ENCODE peak calls at places on chromosomes 16 and 17, in six cellular contexts. One of them, this sample, is unnamed.
A peak's percentile ranks its signal among the peaks of the same experiment; 100 is the strongest.

GRCh38 chr17:72705905-72706395 is 386.5 kb downstream of the SLC39A11 start:
- DNase-seq in left ventricle myocardium inferior: no peak
- DNase-seq in prostate gland: no peak
- DNase-seq in foreskin fibroblast: no peak
- DNase-seq in thoracic aorta: no peak
- DNase-seq in cardiac fibroblast: no peak
- DNase-seq in this sample: no peak

GRCh38 chr17:67503184-67503583 is 126.1 kb downstream of the PITPNC1 start:
- DNase-seq in left ventricle myocardium inferior: no peak
- DNase-seq in prostate gland: no peak
- DNase-seq in foreskin fibroblast: peak; percentile 30
- DNase-seq in thoracic aorta: no peak
- DNase-seq in cardiac fibroblast: no peak
- DNase-seq in this sample: no peak

GRCh38 chr17:7095642-7096041 is 15.6 kb upstream of the CLEC10A start:
- DNase-seq in left ventricle myocardium inferior: no peak
- DNase-seq in prostate gland: no peak
- DNase-seq in foreskin fibroblast: no peak
- DNase-seq in thoracic aorta: no peak
- DNase-seq in cardiac fibroblast: no peak
- DNase-seq in this sample: no peak

GRCh38 chr17:21842332-21843317 is 150.3 kb downstream of the KCNJ18 start:
- DNase-seq in left ventricle myocardium inferior: no peak
- DNase-seq in prostate gland: no peak
- DNase-seq in foreskin fibroblast: no peak
- DNase-seq in thoracic aorta: no peak
- DNase-seq in cardiac fibroblast: no peak
- DNase-seq in this sample: no peak

GRCh38 chr17:5365831-5366230 is 53.6 kb downstream of the NUP88 start:
- DNase-seq in left ventricle myocardium inferior: no peak
- DNase-seq in prostate gland: no peak
- DNase-seq in foreskin fibroblast: no peak
- DNase-seq in thoracic aorta: no peak
- DNase-seq in cardiac fibroblast: no peak
- DNase-seq in this sample: no peak

GRCh38 chr17:17966399-17966798 is 5.8 kb downstream of the TOM1L2 start:
- DNase-seq in left ventricle myocardium inferior: no peak
- DNase-seq in prostate gland: no peak
- DNase-seq in foreskin fibroblast: no peak
- DNase-seq in thoracic aorta: no peak
- DNase-seq in cardiac fibroblast: no peak
- DNase-seq in this sample: no peak

GRCh38 chr16:72946063-72946462 is 101.9 kb downstream of the ZFHX3 start:
- DNase-seq in left ventricle myocardium inferior: no peak
- DNase-seq in prostate gland: no peak
- DNase-seq in foreskin fibroblast: no peak
- DNase-seq in thoracic aorta: no peak
- DNase-seq in cardiac fibroblast: no peak
- DNase-seq in this sample: no peak

GRCh38 chr17:66952031-66952524 is 12.4 kb upstream of the CACNG4 start:
- DNase-seq in left ventricle myocardium inferior: no peak
- DNase-seq in prostate gland: peak; percentile 95
- DNase-seq in foreskin fibroblast: peak; percentile 78
- DNase-seq in thoracic aorta: no peak
- DNase-seq in cardiac fibroblast: peak; percentile 57
- DNase-seq in this sample: no peak

GRCh38 chr17:17570207-17570797 is 21.2 kb downstream of the PEMT start:
- DNase-seq in left ventricle myocardium inferior: peak; percentile 54
- DNase-seq in prostate gland: peak; percentile 57
- DNase-seq in foreskin fibroblast: no peak
- DNase-seq in thoracic aorta: no peak
- DNase-seq in cardiac fibroblast: peak; percentile 32
- DNase-seq in this sample: peak; percentile 74

GRCh38 chr17:57035971-57036481 is 49.0 kb upstream of the AKAP1 start:
- DNase-seq in left ventricle myocardium inferior: no peak
- DNase-seq in prostate gland: peak; percentile 61
- DNase-seq in foreskin fibroblast: no peak
- DNase-seq in thoracic aorta: no peak
- DNase-seq in cardiac fibroblast: no peak
- DNase-seq in this sample: no peak

GRCh38 chr17:44523672-44523972 is 20.4 kb upstream of the GPATCH8 start:
- DNase-seq in left ventricle myocardium inferior: no peak
- DNase-seq in prostate gland: no peak
- DNase-seq in foreskin fibroblast: no peak
- DNase-seq in thoracic aorta: no peak
- DNase-seq in cardiac fibroblast: no peak
- DNase-seq in this sample: no peak

GRCh38 chr16:68081796-68082567 is 3.2 kb upstream of the NFATC3 start:
- DNase-seq in left ventricle myocardium inferior: no peak
- DNase-seq in prostate gland: no peak
- DNase-seq in foreskin fibroblast: no peak
- DNase-seq in thoracic aorta: no peak
- DNase-seq in cardiac fibroblast: no peak
- DNase-seq in this sample: no peak

GRCh38 chr17:76266244-76266938 is 1.2 kb downstream of the UBALD2 start:
- DNase-seq in left ventricle myocardium inferior: no peak
- DNase-seq in prostate gland: peak; percentile 36
- DNase-seq in foreskin fibroblast: no peak
- DNase-seq in thoracic aorta: no peak
- DNase-seq in cardiac fibroblast: peak; percentile 65
- DNase-seq in this sample: no peak

DNA sequence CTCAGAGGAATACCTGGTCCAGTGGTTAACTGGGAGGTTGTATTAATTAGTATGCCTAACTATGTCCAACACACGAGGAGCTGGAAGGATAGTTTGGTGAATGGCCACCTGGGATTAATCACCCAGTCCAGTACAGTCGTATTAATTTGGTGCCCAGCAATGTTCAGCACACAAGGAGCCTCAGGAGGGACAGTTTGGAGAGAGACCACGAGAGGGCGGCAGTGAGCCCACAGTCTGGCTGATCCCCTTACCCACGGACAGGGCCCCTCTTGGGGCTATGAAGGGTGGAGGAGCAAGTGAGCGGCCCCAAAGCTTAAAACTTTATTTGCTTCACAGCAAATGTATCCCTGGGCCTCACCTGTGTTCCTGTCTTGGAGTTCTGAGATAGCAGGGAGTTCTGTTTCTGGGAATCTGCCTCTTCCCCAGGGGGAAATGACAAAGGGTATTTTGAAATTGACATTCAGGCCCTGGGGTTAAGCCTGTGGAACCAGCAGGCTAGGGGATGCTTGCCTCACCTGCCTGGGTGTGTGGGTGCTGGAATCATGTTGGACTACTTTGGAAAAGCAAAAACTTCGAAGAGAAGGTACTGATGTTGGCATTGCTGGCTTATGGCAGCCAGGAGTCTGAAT is 227.4 kb upstream of the ASIC2 start:
- DNase-seq in left ventricle myocardium inferior: peak; percentile 40
- DNase-seq in prostate gland: peak; percentile 30
- DNase-seq in foreskin fibroblast: no peak
- DNase-seq in thoracic aorta: no peak
- DNase-seq in cardiac fibroblast: peak; percentile 15
- DNase-seq in this sample: peak; percentile 88
- TF ChIP-seq CTCF in left ventricle myocardium inferior: peak; percentile 80
- TF ChIP-seq CTCF in prostate gland: peak; percentile 65
- TF ChIP-seq CTCF in foreskin fibroblast: peak; percentile 63
- TF ChIP-seq CTCF in thoracic aorta: peak; percentile 50
- TF ChIP-seq CTCF in cardiac fibroblast: peak; percentile 49
- TF ChIP-seq CTCF in this sample: peak; percentile 84

GRCh38 chr16:11956558-11956957 is 8.5 kb upstream of the TNFRSF17 start:
- DNase-seq in left ventricle myocardium inferior: no peak
- DNase-seq in prostate gland: no peak
- DNase-seq in foreskin fibroblast: no peak
- DNase-seq in thoracic aorta: no peak
- DNase-seq in cardiac fibroblast: no peak
- DNase-seq in this sample: no peak
- TF ChIP-seq CTCF in left ventricle myocardium inferior: no peak
- TF ChIP-seq CTCF in prostate gland: no peak
- TF ChIP-seq CTCF in foreskin fibroblast: no peak
- TF ChIP-seq CTCF in thoracic aorta: no peak
- TF ChIP-seq CTCF in cardiac fibroblast: no peak
- TF ChIP-seq CTCF in this sample: no peak

DNA sequence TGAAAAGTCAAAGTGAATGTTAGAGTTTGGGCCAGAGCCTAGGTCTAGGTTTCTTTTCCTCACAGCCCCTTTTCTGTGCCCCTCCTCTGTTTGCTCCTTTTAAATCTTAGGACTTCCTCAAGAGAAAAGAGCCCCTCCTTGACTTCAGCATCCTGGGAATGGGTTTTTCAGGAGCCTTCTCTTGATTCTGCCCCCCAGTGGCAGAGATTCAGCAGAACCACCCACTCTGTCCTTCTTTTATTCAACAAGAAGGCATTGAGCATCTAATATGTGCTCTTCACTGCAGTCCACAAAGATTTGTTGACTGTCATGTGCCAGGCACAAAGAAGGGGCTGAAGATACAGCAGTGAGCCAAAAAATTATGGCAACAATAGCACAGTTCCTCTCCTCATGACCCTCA is 270.8 kb upstream of the CDH5 start:
- DNase-seq in left ventricle myocardium inferior: no peak
- DNase-seq in prostate gland: no peak
- DNase-seq in foreskin fibroblast: no peak
- DNase-seq in thoracic aorta: no peak
- DNase-seq in cardiac fibroblast: no peak
- DNase-seq in this sample: no peak
- TF ChIP-seq CTCF in left ventricle myocardium inferior: no peak
- TF ChIP-seq CTCF in prostate gland: no peak
- TF ChIP-seq CTCF in foreskin fibroblast: no peak
- TF ChIP-seq CTCF in thoracic aorta: no peak
- TF ChIP-seq CTCF in cardiac fibroblast: no peak
- TF ChIP-seq CTCF in this sample: no peak

GRCh38 chr16:81185416-81185815 is 53.1 kb upstream of the BCO1 start:
- DNase-seq in left ventricle myocardium inferior: no peak
- DNase-seq in prostate gland: no peak
- DNase-seq in foreskin fibroblast: no peak
- DNase-seq in thoracic aorta: no peak
- DNase-seq in cardiac fibroblast: no peak
- DNase-seq in this sample: peak; percentile 35

GRCh38 chr16:81195907-81196534 is 42.5 kb upstream of the BCO1 start:
- DNase-seq in left ventricle myocardium inferior: no peak
- DNase-seq in prostate gland: no peak
- DNase-seq in foreskin fibroblast: no peak
- DNase-seq in thoracic aorta: no peak
- DNase-seq in cardiac fibroblast: no peak
- DNase-seq in this sample: no peak

GRCh38 chr16:81189100-81189664 is 49.3 kb upstream of the BCO1 start:
- DNase-seq in left ventricle myocardium inferior: peak; percentile 85
- DNase-seq in prostate gland: no peak
- DNase-seq in foreskin fibroblast: peak; percentile 76
- DNase-seq in thoracic aorta: peak; percentile 8
- DNase-seq in cardiac fibroblast: peak; percentile 96
- DNase-seq in this sample: no peak

DNA sequence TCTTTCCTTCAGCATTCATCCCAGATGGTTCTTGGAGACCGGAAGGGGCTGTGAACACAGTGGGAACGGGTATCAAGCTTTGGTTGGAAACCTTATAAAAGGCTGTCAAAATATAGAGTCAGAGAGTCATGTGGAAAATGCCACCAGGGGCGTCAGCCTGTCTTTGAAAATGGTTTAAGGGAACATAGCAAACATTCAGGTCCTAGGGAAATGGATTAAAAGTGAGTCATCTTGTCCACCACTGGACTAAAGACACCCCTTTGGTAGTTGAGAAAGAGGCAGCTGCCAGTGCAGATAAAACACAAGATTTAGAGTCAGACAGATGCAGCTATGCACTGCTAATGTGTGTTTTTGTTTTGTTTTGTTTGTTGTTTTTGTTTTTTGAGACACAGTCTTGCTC is 47.8 kb upstream of the BCO1 start:
- DNase-seq in left ventricle myocardium inferior: no peak
- DNase-seq in prostate gland: no peak
- DNase-seq in foreskin fibroblast: peak; percentile 66
- DNase-seq in thoracic aorta: no peak
- DNase-seq in cardiac fibroblast: peak; percentile 50
- DNase-seq in this sample: no peak
- TF ChIP-seq CTCF in left ventricle myocardium inferior: no peak
- TF ChIP-seq CTCF in prostate gland: no peak
- TF ChIP-seq CTCF in foreskin fibroblast: no peak
- TF ChIP-seq CTCF in thoracic aorta: no peak
- TF ChIP-seq CTCF in cardiac fibroblast: no peak
- TF ChIP-seq CTCF in this sample: no peak

GRCh38 chr17:61657338-61657737 is 66.3 kb upstream of the NACA2 start:
- DNase-seq in left ventricle myocardium inferior: no peak
- DNase-seq in prostate gland: no peak
- DNase-seq in foreskin fibroblast: no peak
- DNase-seq in thoracic aorta: no peak
- DNase-seq in cardiac fibroblast: no peak
- DNase-seq in this sample: no peak
- TF ChIP-seq CTCF in left ventricle myocardium inferior: no peak
- TF ChIP-seq CTCF in prostate gland: no peak
- TF ChIP-seq CTCF in foreskin fibroblast: no peak
- TF ChIP-seq CTCF in thoracic aorta: no peak
- TF ChIP-seq CTCF in cardiac fibroblast: no peak
- TF ChIP-seq CTCF in this sample: no peak

DNA sequence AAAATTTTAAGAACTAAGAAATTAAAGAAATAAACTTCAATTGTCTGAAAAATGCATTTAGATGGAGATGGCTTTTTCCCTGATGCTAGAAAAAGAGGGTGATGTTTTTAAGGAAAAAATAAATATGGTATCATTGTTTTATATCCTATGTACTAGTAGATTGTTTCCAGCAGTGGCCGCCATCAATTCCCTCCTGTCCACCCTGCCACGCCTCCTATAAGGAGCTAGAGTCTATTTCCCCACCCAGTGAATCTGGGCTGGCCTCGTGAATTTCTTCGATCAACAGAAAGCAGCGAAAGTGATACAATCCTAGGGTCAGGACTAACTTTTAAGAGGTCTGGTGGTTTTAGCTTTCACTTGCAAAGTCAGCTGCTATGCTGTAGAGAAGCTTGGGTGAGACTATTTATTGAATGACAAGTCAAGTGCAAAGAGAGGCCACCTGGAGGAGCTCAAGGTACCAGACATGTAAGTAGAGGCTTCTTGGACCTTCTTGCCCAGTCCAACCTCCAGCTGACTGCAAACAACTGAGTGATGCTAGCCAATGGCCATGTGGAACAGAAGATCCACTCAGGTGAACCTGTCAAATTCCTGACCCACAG is 80.9 kb upstream of the MTMR4 start:
- DNase-seq in left ventricle myocardium inferior: no peak
- DNase-seq in prostate gland: no peak
- DNase-seq in foreskin fibroblast: no peak
- DNase-seq in thoracic aorta: no peak
- DNase-seq in cardiac fibroblast: no peak
- DNase-seq in this sample: no peak
- TF ChIP-seq CTCF in left ventricle myocardium inferior: no peak
- TF ChIP-seq CTCF in prostate gland: no peak
- TF ChIP-seq CTCF in foreskin fibroblast: no peak
- TF ChIP-seq CTCF in thoracic aorta: no peak
- TF ChIP-seq CTCF in cardiac fibroblast: no peak
- TF ChIP-seq CTCF in this sample: no peak

This sample was measured in glutamatergic neuron.